ENCODE peak calls at places on chromosomes 5 and 9, in four cellular contexts. One of them, this sample, is unnamed. For H3K27me3 and H3K4me1, the result is how much of the 10 kb centered on the place peaks cover.

GRCh38 chr9:128731691-128732090 is 7.8 kb upstream of the ZDHHC12 start:
- DNase-seq in tibial nerve: no peak
- DNase-seq in HCT116: no peak
- DNase-seq in pancreas: peak
- DNase-seq in this sample: no peak

GRCh38 chr5:14748180-14748900 is 83.8 kb downstream of the OTULIN start:
- DNase-seq in HCT116: no peak
- DNase-seq in pancreas: no peak
- DNase-seq in tibial nerve: no peak
- DNase-seq in this sample: no peak

GRCh38 chr9:87716141-87716540 is 9.8 kb upstream of the CTSL start:
- DNase-seq in pancreas: no peak
- DNase-seq in tibial nerve: no peak
- DNase-seq in HCT116: no peak
- DNase-seq in this sample: no peak

GRCh38 chr9:128231638-128232568 is 28.7 kb downstream of the DNM1 start:
- DNase-seq in HCT116: no peak
- DNase-seq in tibial nerve: peak
- DNase-seq in pancreas: no peak
- DNase-seq in this sample: peak

GRCh38 chr5:136090319-136090718 is 42.3 kb upstream of the SMAD5 start:
- DNase-seq in tibial nerve: no peak
- DNase-seq in pancreas: no peak
- DNase-seq in HCT116: no peak
- DNase-seq in this sample: peak

GRCh38 chr9:93291536-93292287 is 107.8 kb downstream of the WNK2 start:
- DNase-seq in HCT116: no peak
- DNase-seq in pancreas: no peak
- DNase-seq in tibial nerve: no peak
- DNase-seq in this sample: no peak

GRCh38 chr5:168850683-168851082 is 271.5 kb upstream of the PANK3 start:
- DNase-seq in pancreas: no peak
- DNase-seq in tibial nerve: no peak
- DNase-seq in HCT116: no peak
- DNase-seq in this sample: no peak

GRCh38 chr9:127835930-127836586 is 18.4 kb downstream of the ENG start:
- DNase-seq in tibial nerve: no peak
- DNase-seq in HCT116: no peak
- DNase-seq in pancreas: no peak
- DNase-seq in this sample: no peak

GRCh38 chr9:2600307-2600706 is 21.3 kb upstream of the VLDLR start:
- DNase-seq in pancreas: no peak
- DNase-seq in tibial nerve: no peak
- DNase-seq in HCT116: no peak
- DNase-seq in this sample: no peak

GRCh38 chr5:105150324-105150723 is 1587.7 kb upstream of the NUDT12 start:
- DNase-seq in HCT116: no peak
- DNase-seq in pancreas: no peak
- DNase-seq in tibial nerve: no peak
- DNase-seq in this sample: no peak

GRCh38 chr5:179267071-179267670 is 78.1 kb downstream of the ADAMTS2 start:
- DNase-seq in pancreas: peak
- DNase-seq in tibial nerve: no peak
- DNase-seq in HCT116: no peak
- DNase-seq in this sample: no peak

GRCh38 chr9:93366119-93366447 is 85.4 kb upstream of the FAM120A start:
- DNase-seq in tibial nerve: no peak
- DNase-seq in pancreas: peak
- DNase-seq in HCT116: no peak
- DNase-seq in this sample: no peak

GRCh38 chr5:129852747-129853352 is 51.4 kb upstream of the CHSY3 start:
- DNase-seq in HCT116: peak
- DNase-seq in tibial nerve: peak
- DNase-seq in pancreas: peak
- DNase-seq in this sample: peak

GRCh38 chr9:74056023-74056422 is 441.1 kb upstream of the RORB start:
- DNase-seq in tibial nerve: no peak
- DNase-seq in pancreas: no peak
- DNase-seq in HCT116: no peak
- DNase-seq in this sample: no peak

GRCh38 chr5:21145376-21145775 is 1157.4 kb upstream of the CDH18 start:
- DNase-seq in tibial nerve: no peak
- DNase-seq in pancreas: no peak
- DNase-seq in HCT116: no peak
- DNase-seq in this sample: no peak

GRCh38 chr5:179142434-179143198 is 82.4 kb downstream of the ZNF354C start:
- DNase-seq in HCT116: no peak
- DNase-seq in tibial nerve: no peak
- DNase-seq in pancreas: no peak
- DNase-seq in this sample: no peak

GRCh38 chr5:142640316-142641005 is 45.4 kb downstream of the FGF1 start:
- DNase-seq in tibial nerve: no peak
- DNase-seq in HCT116: no peak
- DNase-seq in pancreas: no peak
- DNase-seq in this sample: no peak

GRCh38 chr9:136225748-136226679 is 19.6 kb downstream of the QSOX2 start:
- DNase-seq in HCT116: peak
- DNase-seq in tibial nerve: peak
- DNase-seq in pancreas: peak
- DNase-seq in this sample: peak

GRCh38 chr9:137080260-137081122 is 3.2 kb downstream of the UAP1L1 start:
- DNase-seq in tibial nerve: no peak
- DNase-seq in HCT116: no peak
- DNase-seq in pancreas: peak
- DNase-seq in this sample: no peak

GRCh38 chr5:139022528-139022927 is 147.4 kb upstream of the LRRTM2 start:
- DNase-seq in tibial nerve: no peak
- DNase-seq in HCT116: no peak
- DNase-seq in pancreas: no peak
- DNase-seq in this sample: no peak

GRCh38 chr5:141809697-141810096 is 68.5 kb downstream of the PCDH1 start:
- DNase-seq in HCT116: no peak
- DNase-seq in tibial nerve: no peak
- DNase-seq in pancreas: no peak
- DNase-seq in this sample: no peak

GRCh38 chr5:32230356-32231099 is 56.4 kb upstream of the GOLPH3 start:
- DNase-seq in HCT116: no peak
- DNase-seq in pancreas: no peak
- DNase-seq in tibial nerve: no peak
- DNase-seq in this sample: no peak

GRCh38 chr5:155728146-155728856 is 598.7 kb upstream of the SGCD start:
- DNase-seq in tibial nerve: peak
- DNase-seq in pancreas: peak
- DNase-seq in HCT116: no peak
- DNase-seq in this sample: peak

GRCh38 chr5:75588666-75589065 is 22.6 kb upstream of the ANKDD1B start:
- DNase-seq in pancreas: no peak
- DNase-seq in tibial nerve: no peak
- DNase-seq in HCT116: no peak
- DNase-seq in this sample: no peak

GRCh38 chr9:96646081-96646991 is 8.8 kb downstream of the PRXL2C start:
- DNase-seq in pancreas: no peak
- DNase-seq in tibial nerve: peak
- DNase-seq in HCT116: no peak
- DNase-seq in this sample: no peak

GRCh38 chr5:91189480-91190332 is 193.4 kb downstream of the ARRDC3 start:
- DNase-seq in tibial nerve: peak
- DNase-seq in pancreas: no peak
- DNase-seq in HCT116: peak
- DNase-seq in this sample: no peak

GRCh38 chr9:38467404-38467803 is 43.1 kb upstream of the IGFBPL1 start:
- DNase-seq in HCT116: no peak
- DNase-seq in pancreas: no peak
- DNase-seq in tibial nerve: no peak
- DNase-seq in this sample: no peak

GRCh38 chr5:170488576-170488975 is 15.2 kb upstream of the KCNIP1 start:
- DNase-seq in tibial nerve: no peak
- DNase-seq in HCT116: no peak
- DNase-seq in pancreas: no peak
- DNase-seq in this sample: no peak

GRCh38 chr5:147759441-147759840 is 23.1 kb downstream of the JAKMIP2 start:
- DNase-seq in tibial nerve: no peak
- DNase-seq in HCT116: no peak
- DNase-seq in pancreas: no peak
- DNase-seq in this sample: no peak

GRCh38 chr9:35538361-35539234 is 48.7 kb downstream of the RUSC2 start:
- DNase-seq in HCT116: no peak
- DNase-seq in tibial nerve: peak
- DNase-seq in pancreas: no peak
- DNase-seq in this sample: peak

GRCh38 chr9:11893331-11893730 is 799.9 kb upstream of the TYRP1 start:
- DNase-seq in pancreas: no peak
- DNase-seq in tibial nerve: no peak
- DNase-seq in HCT116: no peak
- DNase-seq in this sample: no peak

GRCh38 chr5:1390333-1390732 is 45.4 kb upstream of the CLPTM1L start:
- DNase-seq in tibial nerve: no peak
- DNase-seq in HCT116: no peak
- DNase-seq in pancreas: no peak
- DNase-seq in this sample: no peak

GRCh38 chr5:141567513-141568117 is 51.2 kb downstream of the DIAPH1 start:
- DNase-seq in pancreas: no peak
- DNase-seq in tibial nerve: no peak
- DNase-seq in HCT116: no peak
- DNase-seq in this sample: no peak

GRCh38 chr9:99868845-99869244 is 37.6 kb upstream of the STX17 start:
- DNase-seq in tibial nerve: no peak
- DNase-seq in HCT116: no peak
- DNase-seq in pancreas: no peak
- DNase-seq in this sample: no peak

GRCh38 chr9:19464764-19465570 is 56.2 kb downstream of the ACER2 start:
- DNase-seq in pancreas: peak
- DNase-seq in tibial nerve: peak
- DNase-seq in HCT116: peak
- DNase-seq in this sample: peak

GRCh38 chr5:135156715-135157404 is 122.8 kb upstream of the PITX1 start:
- DNase-seq in tibial nerve: no peak
- DNase-seq in pancreas: no peak
- DNase-seq in HCT116: no peak
- DNase-seq in this sample: no peak

DNA sequence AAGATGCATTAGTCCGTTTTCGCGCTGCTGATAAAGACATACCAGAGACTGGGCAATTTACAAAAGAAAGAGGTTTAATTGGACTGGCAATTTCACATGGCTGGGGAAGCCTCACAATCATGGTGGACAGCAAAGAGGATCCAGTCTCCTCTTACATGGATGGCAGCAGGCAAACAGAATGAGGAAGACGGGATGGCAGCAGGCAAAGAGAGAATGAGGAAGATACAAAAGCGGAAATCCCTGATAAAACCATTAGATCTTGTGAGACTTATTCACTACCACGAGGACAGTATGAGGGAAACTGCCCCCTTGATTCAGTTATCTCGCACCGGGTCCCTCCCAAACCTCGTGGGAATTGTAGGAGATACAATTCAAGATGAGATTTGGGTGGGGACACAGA is 95.0 kb downstream of the OSTF1 start:
- DNase-seq in HCT116: no peak
- DNase-seq in pancreas: no peak
- DNase-seq in tibial nerve: no peak
- DNase-seq in this sample: no peak
- H3K27me3 ChIP-seq in HCT116: under half
- H3K27me3 ChIP-seq in pancreas: under half
- H3K27me3 ChIP-seq in tibial nerve: under half
- H3K27me3 ChIP-seq in this sample: under half

GRCh38 chr9:126471084-126471611 is 142.6 kb upstream of the LMX1B start:
- DNase-seq in pancreas: no peak
- DNase-seq in tibial nerve: peak
- DNase-seq in HCT116: no peak
- DNase-seq in this sample: peak

GRCh38 chr9:126472931-126473330 is 140.8 kb upstream of the LMX1B start:
- DNase-seq in tibial nerve: no peak
- DNase-seq in pancreas: no peak
- DNase-seq in HCT116: no peak
- DNase-seq in this sample: no peak

GRCh38 chr9:126470251-126470993 is 143.3 kb upstream of the LMX1B start:
- DNase-seq in pancreas: no peak
- DNase-seq in HCT116: no peak
- DNase-seq in tibial nerve: no peak
- DNase-seq in this sample: no peak

GRCh38 chr9:126474201-126474765 is 139.4 kb upstream of the LMX1B start:
- DNase-seq in tibial nerve: no peak
- DNase-seq in pancreas: no peak
- DNase-seq in HCT116: no peak
- DNase-seq in this sample: no peak

GRCh38 chr9:126472446-126472845 is 141.3 kb upstream of the LMX1B start:
- DNase-seq in HCT116: no peak
- DNase-seq in pancreas: no peak
- DNase-seq in tibial nerve: no peak
- DNase-seq in this sample: no peak
- H3K4me1 ChIP-seq in HCT116: under half
- H3K4me1 ChIP-seq in pancreas: under half
- H3K4me1 ChIP-seq in tibial nerve: under half
- H3K4me1 ChIP-seq in this sample: under half

GRCh38 chr5:140041492-140042421 is 1.3 kb downstream of the NRG2 start:
- DNase-seq in pancreas: peak
- DNase-seq in HCT116: no peak
- DNase-seq in tibial nerve: peak
- DNase-seq in this sample: peak
- H3K27me3 ChIP-seq in pancreas: under half
- H3K27me3 ChIP-seq in HCT116: under half
- H3K27me3 ChIP-seq in tibial nerve: under half
- H3K27me3 ChIP-seq in this sample: under half

DNA sequence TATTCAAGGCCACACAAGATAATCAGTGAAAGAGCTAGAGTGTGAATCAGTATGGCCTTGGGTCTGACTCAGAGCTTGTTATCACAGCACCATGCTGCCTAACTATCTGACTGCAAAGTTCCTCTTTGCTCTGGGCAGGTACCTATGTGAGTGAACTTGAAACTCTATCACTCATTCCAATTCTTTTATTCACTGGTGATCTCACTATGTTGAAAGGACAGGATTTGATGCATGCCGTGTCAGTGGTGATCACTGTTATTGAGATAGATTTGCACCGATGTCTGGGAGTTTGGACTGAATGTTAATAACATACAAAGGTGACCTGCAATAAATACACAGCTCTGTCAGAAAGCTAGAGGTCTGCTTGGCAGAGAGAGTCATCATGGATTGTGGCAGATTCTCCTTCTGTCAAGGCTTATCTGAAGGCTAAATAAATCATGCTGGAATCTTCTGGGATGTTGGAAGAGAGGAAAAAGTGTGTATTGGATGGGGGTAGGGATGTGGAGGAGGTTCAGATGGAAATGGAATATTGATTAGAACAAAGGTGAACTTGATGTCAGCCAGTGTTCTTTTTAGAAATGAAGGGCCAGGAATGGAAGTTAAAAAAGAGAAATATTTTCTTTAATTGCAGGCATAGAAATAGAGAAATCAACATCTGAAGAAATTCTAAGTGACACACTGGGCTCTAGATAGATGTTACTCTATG is 91.8 kb upstream of the TNC start:
- DNase-seq in pancreas: no peak
- DNase-seq in tibial nerve: no peak
- DNase-seq in HCT116: no peak
- DNase-seq in this sample: no peak
- H3K4me1 ChIP-seq in pancreas: under half
- H3K4me1 ChIP-seq in tibial nerve: under half
- H3K4me1 ChIP-seq in HCT116: under half
- H3K4me1 ChIP-seq in this sample: under half

This sample was measured in colonic mucosa.